ENCODE peak calls at places on chromosomes 4 and X, in seven cellular contexts. One of them, this sample, is unnamed. For H3K4me1, the result is how much of the 10 kb centered on the place peaks cover.

GRCh38 chr4:911221-911751 is 20.8 kb downstream of the GAK start:
- DNase-seq in cardiac muscle cell: no peak
- DNase-seq in colonic mucosa: no peak
- DNase-seq in lower lobe of right lung: peak
- DNase-seq in esophagus squamous epithelium: no peak
- DNase-seq in heart right ventricle: no peak
- DNase-seq in fibroblast of lung: no peak
- DNase-seq in this sample: no peak

GRCh38 chrX:100615015-100615414 is 21.6 kb downstream of the TSPAN6 start:
- DNase-seq in esophagus squamous epithelium: no peak
- DNase-seq in colonic mucosa: peak
- DNase-seq in fibroblast of lung: peak
- DNase-seq in heart right ventricle: peak
- DNase-seq in cardiac muscle cell: peak
- DNase-seq in lower lobe of right lung: no peak
- DNase-seq in this sample: peak

GRCh38 chr4:56637154-56637553 is 43.9 kb downstream of the HOPX start:
- DNase-seq in esophagus squamous epithelium: no peak
- DNase-seq in cardiac muscle cell: no peak
- DNase-seq in colonic mucosa: no peak
- DNase-seq in fibroblast of lung: no peak
- DNase-seq in lower lobe of right lung: no peak
- DNase-seq in heart right ventricle: no peak
- DNase-seq in this sample: peak

GRCh38 chr4:151045907-151046306 is 30.8 kb upstream of the LRBA start:
- DNase-seq in lower lobe of right lung: no peak
- DNase-seq in esophagus squamous epithelium: no peak
- DNase-seq in heart right ventricle: no peak
- DNase-seq in fibroblast of lung: no peak
- DNase-seq in colonic mucosa: peak
- DNase-seq in cardiac muscle cell: peak
- DNase-seq in this sample: no peak

GRCh38 chrX:118540342-118540741 is 44.7 kb downstream of the DOCK11 start:
- DNase-seq in fibroblast of lung: no peak
- DNase-seq in colonic mucosa: no peak
- DNase-seq in lower lobe of right lung: no peak
- DNase-seq in cardiac muscle cell: no peak
- DNase-seq in heart right ventricle: no peak
- DNase-seq in esophagus squamous epithelium: no peak
- DNase-seq in this sample: no peak

GRCh38 chr4:77921701-77922100 is 59.1 kb downstream of the MRPL1 start:
- DNase-seq in cardiac muscle cell: no peak
- DNase-seq in fibroblast of lung: peak
- DNase-seq in lower lobe of right lung: no peak
- DNase-seq in colonic mucosa: no peak
- DNase-seq in esophagus squamous epithelium: no peak
- DNase-seq in heart right ventricle: no peak
- DNase-seq in this sample: no peak

GRCh38 chr4:159045321-159045720 is 57.6 kb upstream of the RAPGEF2 start:
- DNase-seq in colonic mucosa: no peak
- DNase-seq in cardiac muscle cell: no peak
- DNase-seq in lower lobe of right lung: no peak
- DNase-seq in fibroblast of lung: no peak
- DNase-seq in esophagus squamous epithelium: no peak
- DNase-seq in heart right ventricle: no peak
- DNase-seq in this sample: no peak

GRCh38 chr4:13294961-13295605 is 189.1 kb downstream of the RAB28 start:
- DNase-seq in fibroblast of lung: no peak
- DNase-seq in lower lobe of right lung: no peak
- DNase-seq in esophagus squamous epithelium: no peak
- DNase-seq in colonic mucosa: no peak
- DNase-seq in heart right ventricle: no peak
- DNase-seq in cardiac muscle cell: no peak
- DNase-seq in this sample: no peak

GRCh38 chr4:139609647-139610046 is 53.6 kb upstream of the SETD7 start:
- DNase-seq in cardiac muscle cell: no peak
- DNase-seq in heart right ventricle: no peak
- DNase-seq in lower lobe of right lung: no peak
- DNase-seq in colonic mucosa: no peak
- DNase-seq in esophagus squamous epithelium: no peak
- DNase-seq in fibroblast of lung: peak
- DNase-seq in this sample: no peak

GRCh38 chrX:109749207-109749606 is 16.1 kb upstream of the ACSL4 start:
- DNase-seq in lower lobe of right lung: no peak
- DNase-seq in esophagus squamous epithelium: no peak
- DNase-seq in cardiac muscle cell: no peak
- DNase-seq in fibroblast of lung: no peak
- DNase-seq in colonic mucosa: no peak
- DNase-seq in heart right ventricle: no peak
- DNase-seq in this sample: no peak

GRCh38 chr4:181528570-181529184 is 714.5 kb upstream of the TENM3 start:
- DNase-seq in lower lobe of right lung: peak
- DNase-seq in fibroblast of lung: peak
- DNase-seq in colonic mucosa: peak
- DNase-seq in cardiac muscle cell: peak
- DNase-seq in heart right ventricle: peak
- DNase-seq in esophagus squamous epithelium: no peak
- DNase-seq in this sample: peak

GRCh38 chr4:68216501-68216900 is 29.0 kb downstream of the TMPRSS11B start:
- DNase-seq in colonic mucosa: no peak
- DNase-seq in lower lobe of right lung: no peak
- DNase-seq in cardiac muscle cell: no peak
- DNase-seq in fibroblast of lung: no peak
- DNase-seq in heart right ventricle: no peak
- DNase-seq in esophagus squamous epithelium: no peak
- DNase-seq in this sample: no peak

GRCh38 chr4:175421506-175421905 is 390.6 kb downstream of the GPM6A start:
- DNase-seq in esophagus squamous epithelium: no peak
- DNase-seq in cardiac muscle cell: no peak
- DNase-seq in fibroblast of lung: peak
- DNase-seq in lower lobe of right lung: no peak
- DNase-seq in colonic mucosa: no peak
- DNase-seq in heart right ventricle: no peak
- DNase-seq in this sample: no peak

GRCh38 chrX:110015027-110015426 is 12.1 kb downstream of the TMEM164 start:
- DNase-seq in lower lobe of right lung: no peak
- DNase-seq in colonic mucosa: no peak
- DNase-seq in heart right ventricle: no peak
- DNase-seq in esophagus squamous epithelium: no peak
- DNase-seq in cardiac muscle cell: no peak
- DNase-seq in fibroblast of lung: peak
- DNase-seq in this sample: no peak

GRCh38 chrX:47200385-47201150 is 6.9 kb downstream of the UBA1 start:
- DNase-seq in esophagus squamous epithelium: no peak
- DNase-seq in lower lobe of right lung: no peak
- DNase-seq in heart right ventricle: no peak
- DNase-seq in fibroblast of lung: peak
- DNase-seq in cardiac muscle cell: no peak
- DNase-seq in colonic mucosa: peak
- DNase-seq in this sample: peak

GRCh38 chr4:105140684-105141490 is 5.8 kb upstream of the TET2 start:
- DNase-seq in heart right ventricle: peak
- DNase-seq in esophagus squamous epithelium: no peak
- DNase-seq in fibroblast of lung: peak
- DNase-seq in colonic mucosa: peak
- DNase-seq in cardiac muscle cell: peak
- DNase-seq in lower lobe of right lung: no peak
- DNase-seq in this sample: no peak

GRCh38 chr4:1169691-1170096 is 2.7 kb downstream of the SPON2 start:
- DNase-seq in fibroblast of lung: no peak
- DNase-seq in colonic mucosa: no peak
- DNase-seq in heart right ventricle: no peak
- DNase-seq in lower lobe of right lung: peak
- DNase-seq in esophagus squamous epithelium: no peak
- DNase-seq in cardiac muscle cell: no peak
- DNase-seq in this sample: no peak

DNA sequence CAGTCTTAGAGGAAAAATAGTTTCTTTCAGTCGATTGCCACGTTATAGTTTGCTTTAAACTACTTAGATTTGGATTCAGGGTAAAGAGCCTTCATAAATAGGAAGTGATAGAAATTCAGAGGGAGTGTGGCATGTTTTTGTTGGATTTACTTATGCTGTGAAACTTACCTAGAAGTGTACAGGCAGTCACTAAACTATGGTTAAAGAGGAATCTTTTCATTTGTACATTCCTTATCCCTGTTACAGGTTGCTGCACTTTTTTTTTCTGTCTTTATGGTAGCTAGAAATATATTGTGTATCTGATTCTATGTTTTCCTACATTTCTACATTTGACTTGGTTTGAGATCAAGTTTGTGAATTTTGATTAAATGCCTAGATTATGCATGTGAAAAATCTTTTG is 19.1 kb downstream of the WWC2 start:
- DNase-seq in heart right ventricle: no peak
- DNase-seq in colonic mucosa: no peak
- DNase-seq in esophagus squamous epithelium: no peak
- DNase-seq in lower lobe of right lung: no peak
- DNase-seq in fibroblast of lung: no peak
- DNase-seq in cardiac muscle cell: no peak
- DNase-seq in this sample: no peak
- H3K4me3 ChIP-seq in heart right ventricle: no peak
- H3K4me3 ChIP-seq in colonic mucosa: no peak
- H3K4me3 ChIP-seq in esophagus squamous epithelium: no peak
- H3K4me3 ChIP-seq in lower lobe of right lung: no peak
- H3K4me3 ChIP-seq in fibroblast of lung: no peak
- H3K4me3 ChIP-seq in cardiac muscle cell: no peak
- H3K4me3 ChIP-seq in this sample: no peak

DNA sequence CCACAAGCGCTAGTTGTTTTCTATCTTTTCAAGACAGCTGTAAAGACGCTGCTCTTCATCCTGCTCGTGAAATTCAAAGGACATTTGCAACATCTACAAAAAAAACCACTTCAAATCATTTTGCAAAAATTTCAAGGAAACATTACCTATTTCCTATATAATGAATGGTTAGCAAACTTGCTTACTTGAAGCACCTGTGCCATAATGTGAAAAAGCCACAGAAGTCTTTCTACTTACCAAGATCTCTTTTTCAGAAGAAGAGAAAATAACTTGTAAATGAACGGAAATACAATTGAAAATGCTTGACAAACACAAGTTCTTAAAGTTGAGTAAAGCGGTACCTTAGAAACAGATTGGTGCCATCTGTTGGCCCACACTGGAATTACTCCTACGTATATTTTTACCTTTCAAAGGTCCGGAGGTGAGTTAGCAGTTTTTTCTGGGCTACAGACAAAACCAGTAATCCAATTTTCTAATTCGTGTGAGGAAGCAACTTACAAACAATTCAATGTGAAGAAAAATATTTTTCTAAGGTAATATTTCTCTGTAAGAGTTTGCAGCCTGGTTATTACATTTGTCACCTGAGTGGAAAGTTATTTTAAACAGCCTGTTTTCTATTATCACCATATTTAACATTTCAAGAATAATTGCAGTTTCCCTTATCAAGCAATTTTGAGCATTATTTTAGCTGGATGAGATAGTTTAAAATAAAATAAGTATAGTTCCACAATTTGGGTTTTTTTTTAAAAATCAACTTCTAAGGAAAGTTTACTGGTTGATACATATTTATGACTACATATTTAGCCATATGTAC is at the start of gene TLR6:
- DNase-seq in esophagus squamous epithelium: no peak
- DNase-seq in heart right ventricle: peak
- DNase-seq in fibroblast of lung: peak
- DNase-seq in colonic mucosa: peak
- DNase-seq in cardiac muscle cell: peak
- DNase-seq in lower lobe of right lung: no peak
- DNase-seq in this sample: peak
- H3K4me1 ChIP-seq in esophagus squamous epithelium: under half
- H3K4me1 ChIP-seq in heart right ventricle: under half
- H3K4me1 ChIP-seq in fibroblast of lung: under half
- H3K4me1 ChIP-seq in colonic mucosa: under half
- H3K4me1 ChIP-seq in cardiac muscle cell: under half
- H3K4me1 ChIP-seq in lower lobe of right lung: under half
- H3K4me1 ChIP-seq in this sample: under half

GRCh38 chr4:3335982-3336381 is 43.2 kb downstream of the RGS12 start:
- DNase-seq in colonic mucosa: no peak
- DNase-seq in cardiac muscle cell: no peak
- DNase-seq in lower lobe of right lung: no peak
- DNase-seq in esophagus squamous epithelium: no peak
- DNase-seq in heart right ventricle: no peak
- DNase-seq in fibroblast of lung: no peak
- DNase-seq in this sample: no peak
- H3K27ac ChIP-seq in colonic mucosa: no peak
- H3K27ac ChIP-seq in cardiac muscle cell: no peak
- H3K27ac ChIP-seq in lower lobe of right lung: no peak
- H3K27ac ChIP-seq in esophagus squamous epithelium: no peak
- H3K27ac ChIP-seq in heart right ventricle: no peak
- H3K27ac ChIP-seq in fibroblast of lung: no peak
- H3K27ac ChIP-seq in this sample: no peak

DNA sequence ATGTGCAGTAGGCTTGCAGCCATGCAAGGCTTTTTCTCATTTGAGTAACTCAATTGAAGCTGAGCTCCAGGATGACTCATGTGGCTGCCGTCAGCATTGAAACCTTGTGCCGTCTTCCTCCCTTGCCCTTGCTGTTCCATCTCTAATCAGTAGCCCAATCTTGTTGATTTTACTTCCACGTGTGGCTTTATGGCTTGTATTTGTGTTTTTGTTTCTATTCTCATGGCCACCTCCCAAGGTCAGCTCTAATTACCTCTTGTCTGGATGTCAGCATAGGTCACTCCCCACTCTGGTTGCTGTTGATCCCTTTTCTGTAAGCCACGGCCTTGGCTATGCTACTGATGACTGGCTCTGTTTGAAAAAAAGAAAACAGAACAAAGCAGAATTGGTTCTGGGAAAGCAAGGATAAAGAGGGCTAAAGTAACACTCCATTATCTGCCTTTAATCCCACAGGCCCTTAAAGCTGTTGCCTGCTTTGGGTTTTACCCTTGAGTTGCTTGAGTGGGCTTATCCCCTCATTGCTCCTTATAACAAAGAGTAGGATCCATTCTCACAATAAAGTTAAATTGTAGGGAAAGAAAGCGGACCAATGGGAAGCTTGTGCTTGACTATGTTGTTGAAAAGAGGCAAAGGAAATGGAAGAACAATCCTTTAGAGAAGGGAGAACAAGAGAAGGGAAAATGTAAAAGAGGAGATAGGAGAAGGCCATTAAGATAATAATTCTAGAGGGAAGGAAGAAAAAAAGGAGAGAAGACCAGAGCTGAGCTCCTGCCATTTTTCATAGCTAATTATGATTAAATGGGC is 173.9 kb upstream of the PGRMC2 start:
- DNase-seq in fibroblast of lung: peak
- DNase-seq in colonic mucosa: no peak
- DNase-seq in lower lobe of right lung: no peak
- DNase-seq in heart right ventricle: no peak
- DNase-seq in esophagus squamous epithelium: no peak
- DNase-seq in cardiac muscle cell: no peak
- DNase-seq in this sample: no peak
- H3K4me3 ChIP-seq in fibroblast of lung: no peak
- H3K4me3 ChIP-seq in colonic mucosa: no peak
- H3K4me3 ChIP-seq in lower lobe of right lung: no peak
- H3K4me3 ChIP-seq in heart right ventricle: no peak
- H3K4me3 ChIP-seq in esophagus squamous epithelium: no peak
- H3K4me3 ChIP-seq in cardiac muscle cell: no peak
- H3K4me3 ChIP-seq in this sample: no peak

DNA sequence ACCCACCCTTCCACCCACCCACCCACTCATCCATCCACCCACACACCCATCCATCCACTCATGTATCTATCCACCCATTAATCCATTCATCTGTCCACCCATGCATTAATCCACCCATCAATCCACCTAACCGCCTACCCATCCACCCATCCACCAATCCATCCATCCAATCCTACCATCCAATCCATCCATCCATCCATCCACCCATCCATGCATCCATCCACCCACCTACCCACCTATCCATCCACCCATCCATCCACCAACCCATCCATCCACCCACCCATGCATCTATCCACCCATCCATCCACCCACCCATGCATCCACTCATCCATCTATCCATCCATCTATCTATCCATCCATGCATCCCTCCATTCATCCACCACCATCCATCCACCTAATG is 34.8 kb upstream of the AFAP1 start:
- DNase-seq in fibroblast of lung: no peak
- DNase-seq in lower lobe of right lung: no peak
- DNase-seq in esophagus squamous epithelium: no peak
- DNase-seq in cardiac muscle cell: no peak
- DNase-seq in colonic mucosa: no peak
- DNase-seq in heart right ventricle: no peak
- DNase-seq in this sample: no peak
- H3K4me1 ChIP-seq in fibroblast of lung: under half
- H3K4me1 ChIP-seq in lower lobe of right lung: under half
- H3K4me1 ChIP-seq in esophagus squamous epithelium: half or more
- H3K4me1 ChIP-seq in cardiac muscle cell: under half
- H3K4me1 ChIP-seq in colonic mucosa: under half
- H3K4me1 ChIP-seq in heart right ventricle: under half
- H3K4me1 ChIP-seq in this sample: under half

This sample was measured in prostate gland.